ENCODE peak calls at places on chromosomes 6 and 20, in nine cellular contexts. I, B, C, H, X, K, S, G and Q are unnamed samples.

GRCh38 chr6:22363966-22364296 is 67.1 kb upstream of the PRL start:
- DNase-seq in I (no peak), B (no peak), C (no peak), H (no peak), X (no peak), K (no peak), S (no peak), G (no peak), Q (peak)

GRCh38 chr6:31397901-31398300 is 5.5 kb upstream of the MICA start:
- DNase-seq in I (no peak), B (no peak), C (no peak), H (no peak), X (no peak), K (no peak), S (no peak), G (peak), Q (no peak)

GRCh38 chr20:48839083-48839482 is 11.3 kb upstream of the PREX1 start:
- DNase-seq in I (no peak), B (peak), C (no peak), H (no peak), X (no peak), K (no peak), S (no peak), G (no peak), Q (no peak)

GRCh38 chr6:140183881-140184280 is 809.4 kb upstream of the CITED2 start:
- DNase-seq in I (no peak), B (no peak), C (no peak), H (no peak), X (no peak), K (no peak), S (no peak), G (no peak), Q (no peak)

GRCh38 chr6:111852704-111853103 is 20.5 kb downstream of the FYN start:
- DNase-seq in I (no peak), B (no peak), C (no peak), H (no peak), X (peak), K (no peak), S (no peak), G (no peak), Q (no peak)

GRCh38 chr6:47188588-47189021 is 121.1 kb downstream of the TNFRSF21 start:
- DNase-seq in I (no peak), B (no peak), C (peak), H (no peak), X (no peak), K (peak), S (peak), G (no peak), Q (no peak)

GRCh38 chr20:3766832-3767433 is 620 bp downstream of the ADISSP start:
- DNase-seq in I (no peak), B (no peak), C (no peak), H (peak), X (no peak), K (no peak), S (peak), G (peak), Q (no peak)

GRCh38 chr20:38109025-38109541 is 56.0 kb downstream of the TGM2 start:
- DNase-seq in I (no peak), B (no peak), C (no peak), H (no peak), X (no peak), K (no peak), S (no peak), G (no peak), Q (no peak)

GRCh38 chr6:24522090-24522820 is 27.5 kb downstream of the ALDH5A1 start:
- DNase-seq in I (no peak), B (peak), C (peak), H (no peak), X (no peak), K (no peak), S (peak), G (peak), Q (no peak)

GRCh38 chr6:21115111-21115510 is 478.4 kb upstream of the SOX4 start:
- DNase-seq in I (no peak), B (peak), C (peak), H (no peak), X (peak), K (peak), S (peak), G (no peak), Q (peak)

GRCh38 chr6:37020426-37021211 is 15.2 kb downstream of the FGD2 start:
- DNase-seq in I (no peak), B (no peak), C (no peak), H (no peak), X (no peak), K (no peak), S (no peak), G (peak), Q (no peak)

GRCh38 chr6:99416892-99417767 is 8.0 kb downstream of the PNISR start:
- DNase-seq in I (no peak), B (no peak), C (no peak), H (no peak), X (no peak), K (no peak), S (no peak), G (no peak), Q (no peak)

GRCh38 chr6:35728663-35729348 is 8.0 kb upstream of the ARMC12 start:
- DNase-seq in I (no peak), B (peak), C (no peak), H (no peak), X (peak), K (no peak), S (no peak), G (peak), Q (no peak)

GRCh38 chr6:5520796-5521195 is 259.5 kb downstream of the FARS2 start:
- DNase-seq in I (no peak), B (no peak), C (no peak), H (no peak), X (no peak), K (no peak), S (no peak), G (no peak), Q (no peak)

GRCh38 chr6:54913211-54913610 is 66.6 kb downstream of the FAM83B start:
- DNase-seq in I (no peak), B (no peak), C (no peak), H (no peak), X (no peak), K (no peak), S (no peak), G (no peak), Q (no peak)

GRCh38 chr6:145898376-145898775 is 65.8 kb downstream of the SHPRH start:
- DNase-seq in I (no peak), B (no peak), C (peak), H (no peak), X (no peak), K (peak), S (no peak), G (no peak), Q (no peak)

GRCh38 chr6:23784313-23784919 is 341.6 kb upstream of the NRSN1 start:
- DNase-seq in I (no peak), B (no peak), C (no peak), H (no peak), X (no peak), K (no peak), S (no peak), G (no peak), Q (no peak)

GRCh38 chr6:34233867-34234266 is 2.8 kb upstream of the HMGA1 start:
- DNase-seq in I (no peak), B (peak), C (no peak), H (no peak), X (no peak), K (no peak), S (no peak), G (no peak), Q (no peak)

GRCh38 chr20:41149679-41150131 is 12.4 kb downstream of the PLCG1 start:
- DNase-seq in I (no peak), B (no peak), C (peak), H (no peak), X (no peak), K (peak), S (peak), G (no peak), Q (peak)

GRCh38 chr6:1297746-1298145 is 14.2 kb upstream of the FOXQ1 start:
- DNase-seq in I (no peak), B (no peak), C (no peak), H (peak), X (no peak), K (no peak), S (no peak), G (no peak), Q (no peak)

GRCh38 chr20:57397693-57398108 is 6.5 kb downstream of the RBM38 start:
- DNase-seq in I (peak), B (peak), C (no peak), H (no peak), X (peak), K (no peak), S (no peak), G (no peak), Q (no peak)

GRCh38 chr20:12557224-12557623 is 451.5 kb upstream of the SPTLC3 start:
- DNase-seq in I (no peak), B (no peak), C (no peak), H (no peak), X (no peak), K (no peak), S (no peak), G (no peak), Q (no peak)

GRCh38 chr6:90078513-90079289 is 184.4 kb downstream of the GJA10 start:
- DNase-seq in I (no peak), B (no peak), C (peak), H (no peak), X (no peak), K (peak), S (no peak), G (peak), Q (no peak)

GRCh38 chr20:17934141-17934862 is 34.3 kb downstream of the SNX5 start:
- DNase-seq in I (no peak), B (no peak), C (peak), H (no peak), X (no peak), K (no peak), S (no peak), G (peak), Q (no peak)